ENCODE peak calls at places on chromosomes 16 and 17, in six cellular contexts. One of them, this sample, is unnamed.

GRCh38 chr17:74433421-74434121 is 1.7 kb downstream of the GPRC5C start:
- DNase-seq in H9: peak
- DNase-seq in H1: no peak
- DNase-seq in IMR-90: no peak
- DNase-seq in neuronal stem cell: no peak
- DNase-seq in trophoblast cell: no peak
- DNase-seq in this sample: no peak

GRCh38 chr17:20095366-20096080 is 86.4 kb downstream of the SPECC1 start:
- DNase-seq in neuronal stem cell: peak
- DNase-seq in IMR-90: peak
- DNase-seq in trophoblast cell: peak
- DNase-seq in H9: peak
- DNase-seq in H1: peak
- DNase-seq in this sample: peak

GRCh38 chr16:83185902-83186301 is 559.1 kb downstream of the CDH13 start:
- DNase-seq in H9: no peak
- DNase-seq in neuronal stem cell: no peak
- DNase-seq in H1: no peak
- DNase-seq in IMR-90: no peak
- DNase-seq in trophoblast cell: no peak
- DNase-seq in this sample: no peak

GRCh38 chr17:44367219-44367618 is 3.6 kb upstream of the FAM171A2 start:
- DNase-seq in H1: no peak
- DNase-seq in H9: no peak
- DNase-seq in IMR-90: no peak
- DNase-seq in neuronal stem cell: no peak
- DNase-seq in trophoblast cell: no peak
- DNase-seq in this sample: no peak

GRCh38 chr17:65743313-65743665 is 181.8 kb upstream of the AXIN2 start:
- DNase-seq in H9: no peak
- DNase-seq in H1: no peak
- DNase-seq in neuronal stem cell: no peak
- DNase-seq in trophoblast cell: peak
- DNase-seq in IMR-90: peak
- DNase-seq in this sample: no peak

GRCh38 chr17:60154616-60155426 is 5.0 kb downstream of the CA4 start:
- DNase-seq in trophoblast cell: no peak
- DNase-seq in IMR-90: peak
- DNase-seq in H9: peak
- DNase-seq in neuronal stem cell: no peak
- DNase-seq in H1: no peak
- DNase-seq in this sample: no peak

GRCh38 chr16:11141409-11142260 is 114.4 kb downstream of the SOCS1 start:
- DNase-seq in trophoblast cell: no peak
- DNase-seq in neuronal stem cell: no peak
- DNase-seq in H9: no peak
- DNase-seq in H1: no peak
- DNase-seq in IMR-90: no peak
- DNase-seq in this sample: no peak

GRCh38 chr16:24286713-24287405 is 30.7 kb downstream of the CACNG3 start:
- DNase-seq in neuronal stem cell: no peak
- DNase-seq in H9: no peak
- DNase-seq in IMR-90: no peak
- DNase-seq in trophoblast cell: peak
- DNase-seq in H1: no peak
- DNase-seq in this sample: no peak

GRCh38 chr17:44307387-44308186 is 814 bp upstream of the RUNDC3A start:
- DNase-seq in H9: peak
- DNase-seq in neuronal stem cell: no peak
- DNase-seq in H1: no peak
- DNase-seq in trophoblast cell: peak
- DNase-seq in IMR-90: no peak
- DNase-seq in this sample: peak

GRCh38 chr17:55859518-55859917 is 108.7 kb downstream of the PCTP start:
- DNase-seq in trophoblast cell: no peak
- DNase-seq in H1: no peak
- DNase-seq in IMR-90: no peak
- DNase-seq in H9: no peak
- DNase-seq in neuronal stem cell: no peak
- DNase-seq in this sample: no peak

GRCh38 chr17:59439261-59439660 is 107.8 kb downstream of the YPEL2 start:
- DNase-seq in neuronal stem cell: no peak
- DNase-seq in H1: no peak
- DNase-seq in IMR-90: no peak
- DNase-seq in H9: no peak
- DNase-seq in trophoblast cell: no peak
- DNase-seq in this sample: no peak

GRCh38 chr16:75534560-75535205 is 1.2 kb downstream of the CHST5 start:
- DNase-seq in trophoblast cell: no peak
- DNase-seq in H9: no peak
- DNase-seq in neuronal stem cell: no peak
- DNase-seq in H1: no peak
- DNase-seq in IMR-90: no peak
- DNase-seq in this sample: no peak

GRCh38 chr17:2337152-2337810 is at the start of gene SGSM2:
- DNase-seq in IMR-90: peak
- DNase-seq in H1: no peak
- DNase-seq in trophoblast cell: peak
- DNase-seq in neuronal stem cell: peak
- DNase-seq in H9: peak
- DNase-seq in this sample: peak

GRCh38 chr17:2025622-2026309 is 632 bp upstream of the RTN4RL1 start:
- DNase-seq in IMR-90: peak
- DNase-seq in H1: no peak
- DNase-seq in neuronal stem cell: peak
- DNase-seq in trophoblast cell: peak
- DNase-seq in H9: peak
- DNase-seq in this sample: peak

GRCh38 chr17:50956750-50957523 is 90.8 kb upstream of the TOB1 start:
- DNase-seq in H9: peak
- DNase-seq in H1: no peak
- DNase-seq in IMR-90: peak
- DNase-seq in trophoblast cell: peak
- DNase-seq in neuronal stem cell: no peak
- DNase-seq in this sample: peak

GRCh38 chr16:15610369-15610871 is 32.5 kb downstream of the MARF1 start:
- DNase-seq in neuronal stem cell: no peak
- DNase-seq in H1: no peak
- DNase-seq in trophoblast cell: peak
- DNase-seq in H9: no peak
- DNase-seq in IMR-90: peak
- DNase-seq in this sample: peak

GRCh38 chr17:40461036-40461721 is 17.9 kb downstream of the IGFBP4 start:
- DNase-seq in IMR-90: no peak
- DNase-seq in neuronal stem cell: no peak
- DNase-seq in H1: no peak
- DNase-seq in trophoblast cell: no peak
- DNase-seq in H9: no peak
- DNase-seq in this sample: no peak

GRCh38 chr16:17194190-17194780 is 276.5 kb downstream of the XYLT1 start:
- DNase-seq in trophoblast cell: peak
- DNase-seq in H9: peak
- DNase-seq in H1: peak
- DNase-seq in neuronal stem cell: peak
- DNase-seq in IMR-90: peak
- DNase-seq in this sample: no peak

GRCh38 chr16:51243836-51244483 is 92.9 kb upstream of the SALL1 start:
- DNase-seq in trophoblast cell: no peak
- DNase-seq in neuronal stem cell: no peak
- DNase-seq in H1: no peak
- DNase-seq in H9: no peak
- DNase-seq in IMR-90: peak
- DNase-seq in this sample: peak

GRCh38 chr16:24098896-24099295 is 157.2 kb upstream of the CACNG3 start:
- DNase-seq in trophoblast cell: no peak
- DNase-seq in IMR-90: no peak
- DNase-seq in H1: no peak
- DNase-seq in H9: no peak
- DNase-seq in neuronal stem cell: no peak
- DNase-seq in this sample: no peak

GRCh38 chr17:50090971-50091950 is 3.9 kb upstream of the PDK2 start:
- DNase-seq in H9: no peak
- DNase-seq in neuronal stem cell: no peak
- DNase-seq in IMR-90: no peak
- DNase-seq in trophoblast cell: no peak
- DNase-seq in H1: no peak
- DNase-seq in this sample: no peak

GRCh38 chr17:74176546-74177001 is 26.9 kb upstream of the RPL38 start:
- DNase-seq in H1: peak
- DNase-seq in neuronal stem cell: peak
- DNase-seq in IMR-90: peak
- DNase-seq in H9: peak
- DNase-seq in trophoblast cell: peak
- DNase-seq in this sample: peak

GRCh38 chr17:57900991-57901743 is 51.3 kb upstream of the MRPS23 start:
- DNase-seq in H9: no peak
- DNase-seq in H1: no peak
- DNase-seq in trophoblast cell: no peak
- DNase-seq in IMR-90: no peak
- DNase-seq in neuronal stem cell: no peak
- DNase-seq in this sample: no peak

GRCh38 chr16:54355251-54355650 is 68.7 kb upstream of the IRX3 start:
- DNase-seq in H1: no peak
- DNase-seq in neuronal stem cell: no peak
- DNase-seq in IMR-90: peak
- DNase-seq in H9: no peak
- DNase-seq in trophoblast cell: no peak
- DNase-seq in this sample: peak

GRCh38 chr17:42818379-42818778 is 5.7 kb downstream of the BECN1 start:
- DNase-seq in trophoblast cell: no peak
- DNase-seq in H9: no peak
- DNase-seq in neuronal stem cell: no peak
- DNase-seq in H1: no peak
- DNase-seq in IMR-90: peak
- DNase-seq in this sample: no peak

DNA sequence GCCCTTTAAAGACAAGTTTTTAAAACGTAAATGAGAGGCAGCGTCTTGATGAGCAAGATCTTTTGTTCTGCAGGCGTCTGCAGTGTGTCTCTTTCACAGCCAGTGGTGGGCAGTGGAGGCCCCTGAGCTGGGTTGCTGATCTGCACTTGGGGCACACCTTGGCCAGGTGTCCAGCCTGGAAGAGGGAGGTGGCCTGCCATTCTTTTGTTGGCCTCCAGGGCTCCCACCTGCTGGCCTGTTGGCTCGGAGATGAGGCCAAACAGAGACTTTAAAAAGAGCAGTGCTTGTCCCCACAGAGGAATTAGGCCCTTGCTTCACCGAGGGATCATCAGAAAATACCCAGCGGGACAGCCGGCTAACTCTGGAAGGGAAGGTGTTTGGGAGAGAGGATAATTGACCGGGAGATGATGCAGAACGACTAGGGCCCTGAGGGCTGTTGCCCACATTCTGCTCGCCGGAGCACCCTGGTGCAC is 145.9 kb upstream of the PLCG2 start:
- DNase-seq in IMR-90: no peak
- DNase-seq in neuronal stem cell: no peak
- DNase-seq in H9: peak
- DNase-seq in trophoblast cell: peak
- DNase-seq in H1: no peak
- DNase-seq in this sample: no peak
- H4K8ac ChIP-seq in IMR-90: peak
- H4K8ac ChIP-seq in neuronal stem cell: no peak
- H4K8ac ChIP-seq in H9: no peak
- H4K8ac ChIP-seq in trophoblast cell: no peak
- H4K8ac ChIP-seq in H1: no peak
- H4K8ac ChIP-seq in this sample: no peak

DNA sequence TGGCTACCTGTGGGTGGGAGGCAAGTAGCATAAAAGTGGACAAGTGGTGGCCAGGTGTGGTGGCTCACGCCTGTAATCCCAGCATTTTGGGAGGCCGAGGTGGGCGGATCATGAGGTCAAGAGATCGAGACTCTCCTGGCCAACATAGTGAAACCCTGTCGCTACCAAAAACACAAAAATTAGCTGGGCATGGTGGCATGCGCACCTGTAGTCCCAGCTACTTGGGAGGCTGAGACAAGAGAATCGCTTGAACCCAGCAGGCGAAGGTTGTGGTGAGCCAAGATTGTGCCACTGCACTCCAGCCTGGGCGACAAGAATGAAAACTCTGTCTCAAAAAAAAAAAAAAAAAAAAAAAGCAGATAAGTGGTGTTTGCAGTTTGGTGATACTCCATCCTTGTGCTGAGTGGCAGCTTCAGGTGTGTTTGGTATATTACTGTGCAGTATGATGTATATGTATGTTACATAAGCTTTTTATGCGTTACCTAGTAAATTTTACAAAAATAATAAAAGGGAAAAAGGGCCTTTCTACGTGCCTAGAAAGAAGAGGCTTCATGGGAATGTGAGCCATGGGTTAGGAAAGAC is 856 bp downstream of the ICAM2 start:
- DNase-seq in IMR-90: no peak
- DNase-seq in H9: no peak
- DNase-seq in neuronal stem cell: no peak
- DNase-seq in trophoblast cell: no peak
- DNase-seq in H1: no peak
- DNase-seq in this sample: no peak
- H2AFZ ChIP-seq in IMR-90: no peak
- H2AFZ ChIP-seq in H9: no peak
- H2AFZ ChIP-seq in neuronal stem cell: peak
- H2AFZ ChIP-seq in trophoblast cell: no peak
- H2AFZ ChIP-seq in H1: peak
- H2AFZ ChIP-seq in this sample: no peak

GRCh38 chr16:68695575-68695974 is 41.5 kb upstream of the CDH1 start:
- DNase-seq in neuronal stem cell: no peak
- DNase-seq in H1: no peak
- DNase-seq in H9: no peak
- DNase-seq in trophoblast cell: no peak
- DNase-seq in IMR-90: no peak
- DNase-seq in this sample: no peak

GRCh38 chr16:68700120-68700519 is 37.0 kb upstream of the CDH1 start:
- DNase-seq in neuronal stem cell: no peak
- DNase-seq in H9: no peak
- DNase-seq in H1: no peak
- DNase-seq in IMR-90: peak
- DNase-seq in trophoblast cell: peak
- DNase-seq in this sample: peak

GRCh38 chr16:68698091-68698490 is 39.0 kb upstream of the CDH1 start:
- DNase-seq in H1: no peak
- DNase-seq in IMR-90: no peak
- DNase-seq in neuronal stem cell: no peak
- DNase-seq in H9: no peak
- DNase-seq in trophoblast cell: no peak
- DNase-seq in this sample: no peak

DNA sequence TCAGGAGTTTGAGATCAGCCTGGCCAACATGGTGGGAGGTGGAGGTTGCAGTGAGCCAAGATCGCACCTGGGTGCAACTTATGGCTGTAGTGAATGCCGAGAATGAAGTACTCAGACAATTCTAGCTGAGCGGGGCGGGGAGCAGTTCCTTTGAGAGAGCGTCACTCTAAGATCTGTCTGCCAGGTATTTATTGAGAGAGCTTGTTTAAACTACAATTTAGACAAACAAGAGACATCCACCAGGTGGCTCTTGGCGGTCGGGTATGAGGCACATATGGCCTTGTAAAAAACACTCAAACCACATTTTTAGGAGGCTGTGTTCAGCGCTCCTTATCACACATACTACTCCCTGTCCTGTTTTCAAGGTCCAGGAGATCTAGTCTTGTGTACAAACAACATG is 40.6 kb upstream of the CDH1 start:
- DNase-seq in H9: no peak
- DNase-seq in neuronal stem cell: no peak
- DNase-seq in IMR-90: no peak
- DNase-seq in H1: no peak
- DNase-seq in trophoblast cell: no peak
- DNase-seq in this sample: no peak
- H4K8ac ChIP-seq in H9: no peak
- H4K8ac ChIP-seq in neuronal stem cell: no peak
- H4K8ac ChIP-seq in IMR-90: no peak
- H4K8ac ChIP-seq in H1: no peak
- H4K8ac ChIP-seq in trophoblast cell: no peak
- H4K8ac ChIP-seq in this sample: no peak

GRCh38 chr17:69031839-69032238 is 28.9 kb downstream of the ABCA9 start:
- DNase-seq in IMR-90: no peak
- DNase-seq in neuronal stem cell: no peak
- DNase-seq in trophoblast cell: no peak
- DNase-seq in H9: no peak
- DNase-seq in H1: no peak
- DNase-seq in this sample: no peak
- H2AFZ ChIP-seq in IMR-90: no peak
- H2AFZ ChIP-seq in neuronal stem cell: no peak
- H2AFZ ChIP-seq in trophoblast cell: no peak
- H2AFZ ChIP-seq in H9: no peak
- H2AFZ ChIP-seq in H1: peak
- H2AFZ ChIP-seq in this sample: no peak

This sample was measured in mesenchymal stem cell.